ENCODE peak calls at places on chromosomes 4 and X, in five cellular contexts. T, B, D, V and R are unnamed samples.

GRCh38 chr4:124333466-124333865 is 379.1 kb downstream of the ANKRD50 start:
- DNase-seq in D (no peak), V (no peak), B (no peak), T (no peak), R (no peak)

GRCh38 chr4:155703486-155704227 is 37.0 kb downstream of the GUCY1A1 start:
- DNase-seq in B (no peak), T (no peak), V (no peak), D (no peak), R (no peak)

GRCh38 chr4:122787940-122788339 is 38.7 kb upstream of the FGF2 start:
- DNase-seq in T (no peak), B (no peak), D (peak), V (no peak), R (no peak)

GRCh38 chr4:25702848-25703247 is 47.2 kb downstream of the SLC34A2 start:
- DNase-seq in B (peak), V (no peak), D (peak), T (no peak), R (no peak)

GRCh38 chr4:129751646-129752045 is 655.7 kb downstream of the C4orf33 start:
- DNase-seq in V (no peak), T (no peak), D (no peak), B (no peak), R (no peak)

GRCh38 chrX:11210397-11210796 is 82.8 kb upstream of the AMELX start:
- DNase-seq in V (no peak), T (no peak), D (peak), B (no peak), R (no peak)

GRCh38 chr4:104915864-104916263 is 230.8 kb upstream of the TET2 start:
- DNase-seq in V (no peak), T (no peak), D (no peak), B (no peak), R (no peak)

GRCh38 chr4:52098618-52099017 is 47.5 kb downstream of the SPATA18 start:
- DNase-seq in V (no peak), B (no peak), D (no peak), T (no peak), R (no peak)

GRCh38 chr4:24657768-24658617 is 73.6 kb upstream of the DHX15 start:
- DNase-seq in T (no peak), D (peak), V (peak), B (no peak), R (peak)

GRCh38 chr4:83852085-83852451 is 316.2 kb downstream of the GPAT3 start:
- DNase-seq in T (peak), B (no peak), V (peak), D (peak), R (no peak)

GRCh38 chr4:158535130-158535614 is 13.5 kb downstream of the RXFP1 start:
- DNase-seq in V (peak), D (peak), T (peak), B (no peak), R (no peak)

GRCh38 chr4:67366341-67366861 is 178.9 kb downstream of the CENPC start:
- DNase-seq in D (no peak), B (no peak), V (peak), T (no peak), R (no peak)

GRCh38 chrX:139758809-139759208 is 50.8 kb upstream of the MCF2 start:
- DNase-seq in V (no peak), T (no peak), D (no peak), B (no peak), R (no peak)

GRCh38 chrX:10098235-10098819 is 58.4 kb upstream of the CLCN4 start:
- DNase-seq in D (no peak), T (no peak), V (no peak), B (no peak), R (no peak)

GRCh38 chr4:177047070-177047850 is 254.5 kb upstream of the VEGFC start:
- DNase-seq in B (no peak), D (peak), V (peak), T (peak), R (peak)

GRCh38 chr4:101256222-101256621 is 91.1 kb downstream of the PPP3CA start:
- DNase-seq in V (no peak), D (no peak), B (no peak), T (no peak), R (no peak)

GRCh38 chrX:42686706-42687105 is 91.3 kb downstream of the PPP1R2C start:
- DNase-seq in V (no peak), T (no peak), D (no peak), B (no peak), R (no peak)

GRCh38 chr4:25839687-25840086 is 23.1 kb downstream of the SEL1L3 start:
- DNase-seq in D (no peak), V (no peak), B (no peak), T (no peak), R (no peak)

GRCh38 chrX:39688219-39688575 is 409.6 kb downstream of the BCOR start:
- DNase-seq in B (no peak), T (no peak), D (no peak), V (no peak), R (no peak)

GRCh38 chr4:6752486-6752829 is 30.1 kb upstream of the KIAA0232 start:
- DNase-seq in T (no peak), B (no peak), V (no peak), D (no peak), R (no peak)

GRCh38 chrX:147476008-147476407 is 435.7 kb upstream of the FMR1 start:
- DNase-seq in D (peak), T (no peak), V (no peak), B (no peak), R (no peak)

GRCh38 chr4:2251073-2251794 is 9.3 kb upstream of the HAUS3 start:
- DNase-seq in D (no peak), V (no peak), B (peak), T (no peak), R (no peak)

GRCh38 chr4:145735777-145736176 is 55.8 kb downstream of the C4orf51 start:
- DNase-seq in B (no peak), V (no peak), D (no peak), T (no peak), R (no peak)

GRCh38 chr4:29375716-29376115 is 1344.5 kb upstream of the PCDH7 start:
- DNase-seq in B (no peak), D (no peak), V (no peak), T (no peak), R (no peak)

GRCh38 chr4:66855956-66856355 is 689.3 kb downstream of the CENPC start:
- DNase-seq in V (no peak), B (no peak), T (no peak), D (peak), R (no peak)

GRCh38 chr4:144710526-144710912 is 64.6 kb downstream of the HHIP start:
- DNase-seq in B (no peak), T (no peak), V (no peak), D (no peak), R (no peak)

GRCh38 chr4:85039526-85039925 is 73.0 kb upstream of the WDFY3 start:
- DNase-seq in B (no peak), D (peak), T (no peak), V (peak), R (no peak)

GRCh38 chr4:40448875-40449274 is 113.7 kb downstream of the CHRNA9 start:
- DNase-seq in D (no peak), B (no peak), T (no peak), V (no peak), R (no peak)

GRCh38 chrX:3820170-3820569 is 106.7 kb upstream of the PRKX start:
- DNase-seq in D (peak), T (peak), V (peak), B (no peak), R (no peak)

GRCh38 chrX:131830400-131831184 is 192.5 kb upstream of the STK26 start:
- DNase-seq in B (peak), V (peak), T (no peak), D (peak), R (peak)

GRCh38 chr4:84171871-84172270 is 327.2 kb downstream of the NKX6-1 start:
- DNase-seq in D (no peak), V (no peak), B (no peak), T (no peak), R (no peak)

GRCh38 chr4:168397611-168398169 is 79.1 kb upstream of the DDX60 start:
- DNase-seq in D (no peak), T (no peak), V (no peak), B (no peak), R (no peak)

GRCh38 chr4:172009461-172009860 is 196.3 kb downstream of the GALNTL6 start:
- DNase-seq in V (no peak), B (no peak), T (no peak), D (no peak), R (no peak)

GRCh38 chrX:46666831-46667230 is 92.1 kb downstream of the SLC9A7 start:
- DNase-seq in V (no peak), B (no peak), T (no peak), D (peak), R (no peak)

GRCh38 chr4:105674011-105674410 is 34.5 kb downstream of the INTS12 start:
- DNase-seq in V (no peak), B (no peak), T (no peak), D (no peak), R (no peak)

GRCh38 chr4:80831383-80832361 is 198.8 kb upstream of the BMP3 start:
- DNase-seq in T (no peak), V (no peak), D (peak), B (no peak), R (no peak)

GRCh38 chr4:188822698-188823097 is 683.5 kb downstream of the TRIML1 start:
- DNase-seq in D (no peak), T (no peak), B (no peak), V (no peak), R (no peak)

DNA sequence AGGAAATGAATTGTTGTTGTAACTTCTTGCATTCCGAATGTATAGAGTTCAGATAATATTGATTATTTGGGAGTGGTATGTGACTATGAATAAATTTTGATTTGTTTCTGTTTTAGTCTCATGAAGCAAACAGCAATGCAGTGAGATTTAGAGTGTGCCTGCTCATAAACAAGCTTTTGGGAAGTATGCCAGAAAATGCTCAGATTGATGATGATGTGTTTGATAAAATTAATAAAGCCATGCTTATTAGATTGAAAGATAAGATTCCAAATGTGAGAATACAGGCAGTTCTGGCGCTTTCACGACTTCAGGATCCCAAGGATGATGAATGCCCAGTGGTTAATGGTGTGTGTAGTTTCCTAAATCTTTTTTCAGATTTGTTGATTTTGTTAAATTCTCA is 2.0 kb downstream of the NCAPG start:
- DNase-seq in B (no peak), V (peak), T (no peak), D (peak), R (no peak)
- H3K4me3 ChIP-seq in B (no peak), V (no peak), T (peak), D (no peak), R (peak)

GRCh38 chrX:135518161-135518560 is 2.3 kb upstream of the INTS6L start:
- DNase-seq in B (no peak), V (no peak), T (no peak), D (no peak), R (no peak)

GRCh38 chrX:135522132-135522530 is 1.7 kb downstream of the INTS6L start:
- DNase-seq in D (no peak), V (no peak), T (no peak), B (no peak), R (no peak)

GRCh38 chrX:135521405-135522131 is 1.1 kb downstream of the INTS6L start:
- DNase-seq in B (peak), T (peak), V (peak), D (peak), R (peak)

GRCh38 chrX:135520553-135521404 is at the start of gene INTS6L:
- DNase-seq in B (peak), D (peak), V (peak), T (peak), R (peak)

GRCh38 chrX:135520022-135520552 is 373 bp upstream of the INTS6L start:
- DNase-seq in V (peak), D (peak), B (no peak), T (peak), R (no peak)
- H3K4me3 ChIP-seq in V (no peak), D (peak), B (peak), T (peak), R (peak)

GRCh38 chrX:23844502-23845138 is 61.6 kb downstream of the SAT1 start:
- DNase-seq in T (no peak), V (peak), B (peak), D (no peak), R (no peak)

GRCh38 chrX:23840674-23841073 is 57.7 kb downstream of the SAT1 start:
- DNase-seq in B (no peak), T (no peak), V (no peak), D (no peak), R (no peak)

GRCh38 chrX:23841847-23842522 is 59.0 kb downstream of the SAT1 start:
- DNase-seq in T (no peak), D (no peak), V (no peak), B (no peak), R (no peak)

GRCh38 chrX:23849241-23849640 is 58.5 kb downstream of the APOO start:
- DNase-seq in D (no peak), B (no peak), V (no peak), T (no peak), R (no peak)

DNA sequence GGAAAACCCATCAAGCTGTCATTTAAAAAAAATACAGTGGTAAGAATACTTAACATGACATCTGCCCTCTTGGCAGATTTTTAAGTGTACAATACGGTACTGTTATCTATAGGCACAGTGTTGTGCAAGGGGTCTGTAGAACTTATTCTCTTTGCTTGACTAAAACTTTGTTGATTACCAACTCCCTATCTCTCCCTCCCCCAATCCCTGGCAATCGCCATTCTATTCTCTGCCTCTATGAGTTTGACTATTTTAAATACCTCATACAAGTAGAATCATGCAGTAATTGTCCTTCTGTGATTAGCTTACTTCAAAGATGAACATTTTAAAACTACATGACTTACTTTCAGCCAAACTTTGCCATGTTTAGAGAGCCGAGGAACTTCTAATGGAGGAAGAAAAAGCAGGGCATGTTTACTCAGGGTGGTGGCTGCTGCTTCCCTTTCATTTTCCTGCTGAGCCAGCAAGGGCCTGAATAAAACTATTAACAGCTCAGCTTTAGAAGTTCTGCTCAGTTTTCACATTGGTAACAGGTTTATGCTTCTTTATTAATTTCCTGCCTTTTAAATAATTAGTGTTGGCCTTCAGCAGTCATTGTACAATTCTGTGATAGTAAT is 62.3 kb downstream of the APOO start:
- DNase-seq in B (no peak), D (no peak), T (no peak), V (peak), R (no peak)
- H3K4me3 ChIP-seq in B (no peak), D (no peak), T (no peak), V (no peak), R (no peak)

GRCh38 chr4:57490520-57490919 is 380.3 kb upstream of the IGFBP7 start:
- DNase-seq in V (no peak), T (no peak), B (no peak), D (peak), R (no peak)
- H3K4me3 ChIP-seq in V (no peak), T (no peak), B (no peak), D (no peak), R (no peak)

GRCh38 chr4:110483516-110483915 is 7.6 kb downstream of the ENPEP start:
- DNase-seq in D (no peak), T (no peak), V (no peak), B (no peak), R (no peak)

GRCh38 chr4:110484029-110484428 is 8.1 kb downstream of the ENPEP start:
- DNase-seq in B (no peak), D (no peak), V (no peak), T (no peak), R (no peak)

GRCh38 chr4:110477836-110478235 is 1.9 kb downstream of the ENPEP start:
- DNase-seq in B (no peak), T (no peak), V (no peak), D (no peak), R (no peak)

GRCh38 chr4:110480741-110481271 is 4.9 kb downstream of the ENPEP start:
- DNase-seq in T (no peak), V (no peak), B (no peak), D (no peak), R (no peak)

GRCh38 chr4:110480031-110480549 is 4.1 kb downstream of the ENPEP start:
- DNase-seq in D (peak), B (no peak), V (peak), T (peak), R (no peak)
- H3K4me3 ChIP-seq in D (no peak), B (no peak), V (no peak), T (no peak), R (no peak)

DNA sequence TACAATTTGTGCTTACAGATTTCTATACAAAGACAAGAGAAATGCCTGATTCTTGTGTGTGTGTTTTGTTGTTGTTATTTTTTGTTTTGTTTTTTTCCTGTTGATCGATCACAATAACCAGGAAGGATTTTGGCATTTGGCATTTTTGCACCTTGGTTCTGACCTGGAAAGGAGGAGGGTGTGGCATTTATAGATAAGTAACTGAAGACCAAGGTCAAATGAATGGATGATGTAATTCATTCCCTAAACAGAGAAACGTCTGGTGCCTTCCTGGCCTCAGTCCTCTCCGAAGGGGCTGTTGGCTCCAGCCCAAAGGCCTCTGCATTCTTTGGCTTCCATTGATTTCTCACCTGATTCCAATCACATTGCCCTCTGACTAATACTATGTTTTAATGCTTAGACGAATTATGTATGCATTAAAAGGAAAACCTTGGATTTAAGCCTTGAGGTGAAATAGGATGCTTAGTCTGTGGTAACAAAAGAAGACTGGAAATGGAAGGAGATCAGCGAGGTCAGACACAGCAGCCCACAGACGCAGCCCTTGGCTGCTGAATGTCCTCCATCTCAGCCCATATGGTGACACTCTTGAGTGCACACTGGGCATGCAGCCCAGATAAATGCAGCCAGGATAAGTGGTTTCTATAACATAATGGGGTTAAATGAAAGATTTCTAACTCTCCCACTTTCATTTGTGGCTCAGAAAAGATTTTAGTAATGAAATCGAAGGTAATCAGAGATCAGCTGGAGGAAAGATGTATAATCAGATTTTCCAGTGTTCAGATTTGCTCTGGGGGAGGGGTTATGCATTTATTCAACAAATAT is 60.5 kb upstream of the TRIM2 start:
- DNase-seq in B (no peak), T (no peak), D (peak), V (peak), R (no peak)
- H3K4me3 ChIP-seq in B (no peak), T (no peak), D (no peak), V (no peak), R (no peak)

DNA sequence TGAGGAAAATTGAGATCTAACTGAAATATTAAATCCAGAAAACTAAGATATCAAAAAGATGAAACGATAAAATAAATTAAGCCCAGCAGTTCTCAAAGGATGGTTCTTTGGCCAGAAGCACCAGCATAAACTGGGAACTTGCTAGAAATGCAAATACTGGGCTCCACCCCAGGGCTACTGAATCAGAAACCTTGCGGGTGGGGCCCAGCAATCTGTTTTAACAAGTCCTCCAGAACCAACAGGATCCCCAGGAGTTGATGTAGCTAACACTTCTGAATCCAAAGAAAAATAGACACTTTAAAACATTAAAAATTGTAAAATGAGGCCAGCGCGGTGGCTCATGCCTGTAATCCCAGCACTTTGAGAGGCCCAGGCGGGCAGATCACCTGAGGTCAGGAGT is 14.1 kb upstream of the TMEM154 start:
- DNase-seq in T (no peak), V (no peak), D (no peak), B (no peak), R (no peak)
- H3K4me3 ChIP-seq in T (no peak), V (no peak), D (no peak), B (no peak), R (no peak)

GRCh38 chrX:119676949-119677653 is 15.9 kb downstream of the SEPTIN6 start:
- DNase-seq in T (no peak), B (no peak), D (no peak), V (no peak), R (no peak)
- H3K4me3 ChIP-seq in T (no peak), B (no peak), D (no peak), V (no peak), R (no peak)

GRCh38 chr4:16894406-16894805 is 4.0 kb downstream of the LDB2 start:
- DNase-seq in B (no peak), D (peak), V (peak), T (no peak), R (no peak)
- H3K4me3 ChIP-seq in B (no peak), D (peak), V (no peak), T (no peak), R (no peak)

DNA sequence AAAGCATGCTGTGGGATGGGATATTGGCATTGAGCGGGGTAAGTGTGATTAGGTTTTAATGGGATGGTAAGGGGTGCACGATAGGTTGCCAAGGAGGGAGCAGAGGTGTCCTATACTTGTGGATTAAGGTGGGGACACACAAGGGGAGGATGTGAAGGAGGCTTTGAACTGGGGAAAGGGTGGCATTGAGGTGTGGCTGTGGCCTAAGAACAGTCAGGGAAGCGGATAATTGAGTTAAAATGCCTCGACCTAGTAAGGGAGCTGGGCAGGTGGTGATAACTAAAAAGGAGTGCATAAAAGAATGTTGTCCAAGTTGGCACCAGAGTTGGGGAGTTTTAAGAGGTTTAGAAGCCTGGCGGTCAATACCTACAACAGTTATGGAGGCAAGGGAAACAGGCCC is 17.5 kb downstream of the KLKB1 start:
- DNase-seq in V (no peak), T (no peak), D (no peak), B (no peak), R (no peak)
- H3K4me3 ChIP-seq in V (no peak), T (no peak), D (no peak), B (no peak), R (no peak)